ENCODE peak calls at places on chromosomes 3 and 15, in six cellular contexts. One of them, this sample, is unnamed.

GRCh38 chr3:10142707-10143560 is 1.4 kb downstream of the VHL start:
- DNase-seq in A549: peak; percentile 26
- DNase-seq in H4: no peak
- DNase-seq in substantia nigra: no peak
- DNase-seq in activated CD8-positive, alpha-beta memory T cell treated with anti-CD3 and anti-CD28 coated beads, Interleukin-2, amount 50 U/mL, for 48 hours: no peak
- DNase-seq in endothelial cell of umbilical vein: no peak
- DNase-seq in this sample: peak; percentile 16

GRCh38 chr3:134934933-134935332 is 139.9 kb downstream of the EPHB1 start:
- DNase-seq in A549: no peak
- DNase-seq in H4: no peak
- DNase-seq in substantia nigra: no peak
- DNase-seq in activated CD8-positive, alpha-beta memory T cell treated with anti-CD3 and anti-CD28 coated beads, Interleukin-2, amount 50 U/mL, for 48 hours: no peak
- DNase-seq in endothelial cell of umbilical vein: no peak
- DNase-seq in this sample: no peak

GRCh38 chr3:127036209-127037020 is 53.5 kb downstream of the PLXNA1 start:
- DNase-seq in A549: no peak
- DNase-seq in H4: no peak
- DNase-seq in substantia nigra: no peak
- DNase-seq in activated CD8-positive, alpha-beta memory T cell treated with anti-CD3 and anti-CD28 coated beads, Interleukin-2, amount 50 U/mL, for 48 hours: no peak
- DNase-seq in endothelial cell of umbilical vein: no peak
- DNase-seq in this sample: no peak

GRCh38 chr3:193779933-193780332 is 186.9 kb downstream of the OPA1 start:
- DNase-seq in A549: no peak
- DNase-seq in H4: no peak
- DNase-seq in substantia nigra: no peak
- DNase-seq in activated CD8-positive, alpha-beta memory T cell treated with anti-CD3 and anti-CD28 coated beads, Interleukin-2, amount 50 U/mL, for 48 hours: peak; percentile 26
- DNase-seq in endothelial cell of umbilical vein: no peak
- DNase-seq in this sample: no peak

GRCh38 chr15:33722005-33722672 is 246.2 kb upstream of the CHRM5 start:
- DNase-seq in A549: no peak
- DNase-seq in H4: no peak
- DNase-seq in substantia nigra: no peak
- DNase-seq in activated CD8-positive, alpha-beta memory T cell treated with anti-CD3 and anti-CD28 coated beads, Interleukin-2, amount 50 U/mL, for 48 hours: no peak
- DNase-seq in endothelial cell of umbilical vein: peak; percentile 78
- DNase-seq in this sample: no peak

GRCh38 chr15:32042269-32042996 is 12.1 kb downstream of the CHRNA7 start:
- DNase-seq in A549: peak; percentile 9
- DNase-seq in H4: peak; percentile 31
- DNase-seq in substantia nigra: no peak
- DNase-seq in activated CD8-positive, alpha-beta memory T cell treated with anti-CD3 and anti-CD28 coated beads, Interleukin-2, amount 50 U/mL, for 48 hours: no peak
- DNase-seq in endothelial cell of umbilical vein: no peak
- DNase-seq in this sample: no peak

GRCh38 chr3:15630646-15631350 is 29.3 kb downstream of the BTD start:
- DNase-seq in A549: peak; percentile 58
- DNase-seq in H4: peak; percentile 82
- DNase-seq in substantia nigra: no peak
- DNase-seq in activated CD8-positive, alpha-beta memory T cell treated with anti-CD3 and anti-CD28 coated beads, Interleukin-2, amount 50 U/mL, for 48 hours: no peak
- DNase-seq in endothelial cell of umbilical vein: peak; percentile 94
- DNase-seq in this sample: no peak

GRCh38 chr3:128591728-128592426 is 58.7 kb downstream of the RPN1 start:
- DNase-seq in A549: no peak
- DNase-seq in H4: no peak
- DNase-seq in substantia nigra: no peak
- DNase-seq in activated CD8-positive, alpha-beta memory T cell treated with anti-CD3 and anti-CD28 coated beads, Interleukin-2, amount 50 U/mL, for 48 hours: no peak
- DNase-seq in endothelial cell of umbilical vein: no peak
- DNase-seq in this sample: no peak

GRCh38 chr15:90686435-90687218 is 30.5 kb upstream of the BLM start:
- DNase-seq in A549: no peak
- DNase-seq in H4: no peak
- DNase-seq in substantia nigra: no peak
- DNase-seq in activated CD8-positive, alpha-beta memory T cell treated with anti-CD3 and anti-CD28 coated beads, Interleukin-2, amount 50 U/mL, for 48 hours: no peak
- DNase-seq in endothelial cell of umbilical vein: no peak
- DNase-seq in this sample: no peak

GRCh38 chr3:180403156-180403555 is 198.8 kb upstream of the TTC14 start:
- DNase-seq in A549: no peak
- DNase-seq in H4: no peak
- DNase-seq in substantia nigra: no peak
- DNase-seq in activated CD8-positive, alpha-beta memory T cell treated with anti-CD3 and anti-CD28 coated beads, Interleukin-2, amount 50 U/mL, for 48 hours: no peak
- DNase-seq in endothelial cell of umbilical vein: no peak
- DNase-seq in this sample: no peak

GRCh38 chr3:196096382-196096953 is 14.6 kb upstream of the TFRC start:
- DNase-seq in A549: no peak
- DNase-seq in H4: no peak
- DNase-seq in substantia nigra: peak; percentile 67
- DNase-seq in activated CD8-positive, alpha-beta memory T cell treated with anti-CD3 and anti-CD28 coated beads, Interleukin-2, amount 50 U/mL, for 48 hours: no peak
- DNase-seq in endothelial cell of umbilical vein: no peak
- DNase-seq in this sample: no peak

GRCh38 chr3:89527736-89528335 is 420.4 kb downstream of the EPHA3 start:
- DNase-seq in A549: no peak
- DNase-seq in H4: no peak
- DNase-seq in substantia nigra: no peak
- DNase-seq in activated CD8-positive, alpha-beta memory T cell treated with anti-CD3 and anti-CD28 coated beads, Interleukin-2, amount 50 U/mL, for 48 hours: no peak
- DNase-seq in endothelial cell of umbilical vein: no peak
- DNase-seq in this sample: no peak

GRCh38 chr3:134709076-134709475 is 58.3 kb upstream of the KY start:
- DNase-seq in A549: no peak
- DNase-seq in H4: no peak
- DNase-seq in substantia nigra: no peak
- DNase-seq in activated CD8-positive, alpha-beta memory T cell treated with anti-CD3 and anti-CD28 coated beads, Interleukin-2, amount 50 U/mL, for 48 hours: no peak
- DNase-seq in endothelial cell of umbilical vein: no peak
- DNase-seq in this sample: no peak

GRCh38 chr3:50124363-50125226 is 30.5 kb upstream of the SEMA3F start:
- DNase-seq in A549: no peak
- DNase-seq in H4: no peak
- DNase-seq in substantia nigra: no peak
- DNase-seq in activated CD8-positive, alpha-beta memory T cell treated with anti-CD3 and anti-CD28 coated beads, Interleukin-2, amount 50 U/mL, for 48 hours: no peak
- DNase-seq in endothelial cell of umbilical vein: no peak
- DNase-seq in this sample: peak; percentile 62

GRCh38 chr15:99671926-99672701 is 61.1 kb downstream of the LYSMD4 start:
- DNase-seq in A549: no peak
- DNase-seq in H4: no peak
- DNase-seq in substantia nigra: no peak
- DNase-seq in activated CD8-positive, alpha-beta memory T cell treated with anti-CD3 and anti-CD28 coated beads, Interleukin-2, amount 50 U/mL, for 48 hours: no peak
- DNase-seq in endothelial cell of umbilical vein: no peak
- DNase-seq in this sample: no peak

GRCh38 chr3:160279657-160280056 is 54.4 kb downstream of the C3orf80 start:
- DNase-seq in A549: no peak
- DNase-seq in H4: no peak
- DNase-seq in substantia nigra: no peak
- DNase-seq in activated CD8-positive, alpha-beta memory T cell treated with anti-CD3 and anti-CD28 coated beads, Interleukin-2, amount 50 U/mL, for 48 hours: no peak
- DNase-seq in endothelial cell of umbilical vein: no peak
- DNase-seq in this sample: no peak

GRCh38 chr3:52829482-52829881 is 990 bp downstream of the ITIH4 start:
- DNase-seq in A549: no peak
- DNase-seq in H4: no peak
- DNase-seq in substantia nigra: no peak
- DNase-seq in activated CD8-positive, alpha-beta memory T cell treated with anti-CD3 and anti-CD28 coated beads, Interleukin-2, amount 50 U/mL, for 48 hours: no peak
- DNase-seq in endothelial cell of umbilical vein: no peak
- DNase-seq in this sample: no peak

GRCh38 chr3:52310861-52311566 is 5.1 kb upstream of the DNAH1 start:
- DNase-seq in A549: no peak
- DNase-seq in H4: no peak
- DNase-seq in substantia nigra: no peak
- DNase-seq in activated CD8-positive, alpha-beta memory T cell treated with anti-CD3 and anti-CD28 coated beads, Interleukin-2, amount 50 U/mL, for 48 hours: peak; percentile 78
- DNase-seq in endothelial cell of umbilical vein: no peak
- DNase-seq in this sample: no peak

GRCh38 chr15:28943611-28944230 is 57.9 kb downstream of the APBA2 start:
- DNase-seq in A549: no peak
- DNase-seq in H4: no peak
- DNase-seq in substantia nigra: no peak
- DNase-seq in activated CD8-positive, alpha-beta memory T cell treated with anti-CD3 and anti-CD28 coated beads, Interleukin-2, amount 50 U/mL, for 48 hours: peak; percentile 49
- DNase-seq in endothelial cell of umbilical vein: no peak
- DNase-seq in this sample: no peak

GRCh38 chr3:179015551-179016020 is 56.0 kb downstream of the ZMAT3 start:
- DNase-seq in A549: peak; percentile 18
- DNase-seq in H4: peak; percentile 83
- DNase-seq in substantia nigra: peak; percentile 43
- DNase-seq in activated CD8-positive, alpha-beta memory T cell treated with anti-CD3 and anti-CD28 coated beads, Interleukin-2, amount 50 U/mL, for 48 hours: no peak
- DNase-seq in endothelial cell of umbilical vein: peak; percentile 86
- DNase-seq in this sample: peak; percentile 65

GRCh38 chr3:188680189-188680588 is 491.6 kb upstream of the TPRG1 start:
- DNase-seq in A549: no peak
- DNase-seq in H4: no peak
- DNase-seq in substantia nigra: no peak
- DNase-seq in activated CD8-positive, alpha-beta memory T cell treated with anti-CD3 and anti-CD28 coated beads, Interleukin-2, amount 50 U/mL, for 48 hours: no peak
- DNase-seq in endothelial cell of umbilical vein: no peak
- DNase-seq in this sample: no peak

GRCh38 chr3:45583021-45583851 is 11.3 kb upstream of the LIMD1 start:
- DNase-seq in A549: no peak
- DNase-seq in H4: no peak
- DNase-seq in substantia nigra: peak; percentile 92
- DNase-seq in activated CD8-positive, alpha-beta memory T cell treated with anti-CD3 and anti-CD28 coated beads, Interleukin-2, amount 50 U/mL, for 48 hours: no peak
- DNase-seq in endothelial cell of umbilical vein: no peak
- DNase-seq in this sample: no peak

GRCh38 chr3:165185707-165186327 is 10.4 kb downstream of the SLITRK3 start:
- DNase-seq in A549: no peak
- DNase-seq in H4: peak; percentile 75
- DNase-seq in substantia nigra: no peak
- DNase-seq in activated CD8-positive, alpha-beta memory T cell treated with anti-CD3 and anti-CD28 coated beads, Interleukin-2, amount 50 U/mL, for 48 hours: peak; percentile 53
- DNase-seq in endothelial cell of umbilical vein: peak; percentile 35
- DNase-seq in this sample: peak; percentile 68

GRCh38 chr3:144294659-144295538 is 323.3 kb downstream of the DIPK2A start:
- DNase-seq in A549: no peak
- DNase-seq in H4: no peak
- DNase-seq in substantia nigra: no peak
- DNase-seq in activated CD8-positive, alpha-beta memory T cell treated with anti-CD3 and anti-CD28 coated beads, Interleukin-2, amount 50 U/mL, for 48 hours: no peak
- DNase-seq in endothelial cell of umbilical vein: no peak
- DNase-seq in this sample: no peak

GRCh38 chr3:105866656-105867653 is 1.9 kb downstream of the CBLB start:
- DNase-seq in A549: no peak
- DNase-seq in H4: peak; percentile 14
- DNase-seq in substantia nigra: no peak
- DNase-seq in activated CD8-positive, alpha-beta memory T cell treated with anti-CD3 and anti-CD28 coated beads, Interleukin-2, amount 50 U/mL, for 48 hours: no peak
- DNase-seq in endothelial cell of umbilical vein: peak; percentile 89
- DNase-seq in this sample: no peak

GRCh38 chr15:39504812-39505211 is 76.1 kb upstream of the THBS1 start:
- DNase-seq in A549: no peak
- DNase-seq in H4: peak; percentile 29
- DNase-seq in substantia nigra: no peak
- DNase-seq in activated CD8-positive, alpha-beta memory T cell treated with anti-CD3 and anti-CD28 coated beads, Interleukin-2, amount 50 U/mL, for 48 hours: no peak
- DNase-seq in endothelial cell of umbilical vein: no peak
- DNase-seq in this sample: no peak

GRCh38 chr3:109375975-109376374 is 38.6 kb upstream of the DPPA4 start:
- DNase-seq in A549: no peak
- DNase-seq in H4: no peak
- DNase-seq in substantia nigra: no peak
- DNase-seq in activated CD8-positive, alpha-beta memory T cell treated with anti-CD3 and anti-CD28 coated beads, Interleukin-2, amount 50 U/mL, for 48 hours: no peak
- DNase-seq in endothelial cell of umbilical vein: no peak
- DNase-seq in this sample: no peak

GRCh38 chr15:74779162-74779648 is 2.7 kb upstream of the CSK start:
- DNase-seq in A549: no peak
- DNase-seq in H4: no peak
- DNase-seq in substantia nigra: no peak
- DNase-seq in activated CD8-positive, alpha-beta memory T cell treated with anti-CD3 and anti-CD28 coated beads, Interleukin-2, amount 50 U/mL, for 48 hours: no peak
- DNase-seq in endothelial cell of umbilical vein: no peak
- DNase-seq in this sample: no peak

GRCh38 chr15:55170361-55170760 is 26.4 kb downstream of the RSL24D1 start:
- DNase-seq in A549: no peak
- DNase-seq in H4: no peak
- DNase-seq in substantia nigra: no peak
- DNase-seq in activated CD8-positive, alpha-beta memory T cell treated with anti-CD3 and anti-CD28 coated beads, Interleukin-2, amount 50 U/mL, for 48 hours: no peak
- DNase-seq in endothelial cell of umbilical vein: no peak
- DNase-seq in this sample: no peak

GRCh38 chr15:70236306-70237103 is 138.8 kb upstream of the TLE3 start:
- DNase-seq in A549: no peak
- DNase-seq in H4: no peak
- DNase-seq in substantia nigra: no peak
- DNase-seq in activated CD8-positive, alpha-beta memory T cell treated with anti-CD3 and anti-CD28 coated beads, Interleukin-2, amount 50 U/mL, for 48 hours: no peak
- DNase-seq in endothelial cell of umbilical vein: no peak
- DNase-seq in this sample: no peak

GRCh38 chr3:190132376-190132775 is 11.7 kb upstream of the P3H2 start:
- DNase-seq in A549: no peak
- DNase-seq in H4: no peak
- DNase-seq in substantia nigra: no peak
- DNase-seq in activated CD8-positive, alpha-beta memory T cell treated with anti-CD3 and anti-CD28 coated beads, Interleukin-2, amount 50 U/mL, for 48 hours: no peak
- DNase-seq in endothelial cell of umbilical vein: no peak
- DNase-seq in this sample: no peak

GRCh38 chr15:89332446-89332845 is 2.2 kb downstream of the POLG start:
- DNase-seq in A549: peak; percentile 77
- DNase-seq in H4: no peak
- DNase-seq in substantia nigra: no peak
- DNase-seq in activated CD8-positive, alpha-beta memory T cell treated with anti-CD3 and anti-CD28 coated beads, Interleukin-2, amount 50 U/mL, for 48 hours: no peak
- DNase-seq in endothelial cell of umbilical vein: peak; percentile 34
- DNase-seq in this sample: peak; percentile 74